ENCODE peak calls at places on chromosome 2, in five cellular contexts. One of them, this sample, is unnamed.
A peak's percentile ranks its signal among the peaks of the same experiment; 100 is the strongest.

GRCh38 chr2:79887747-79888374 is 375.0 kb downstream of the CTNNA2 start:
- DNase-seq in tibial nerve: no peak
- DNase-seq in A549: peak; percentile 71
- DNase-seq in stomach: no peak
- DNase-seq in sigmoid colon: no peak
- DNase-seq in this sample: no peak

GRCh38 chr2:25977768-25978167 is 4.5 kb downstream of the KIF3C start:
- DNase-seq in tibial nerve: no peak
- DNase-seq in A549: peak; percentile 88
- DNase-seq in stomach: no peak
- DNase-seq in sigmoid colon: no peak
- DNase-seq in this sample: no peak

GRCh38 chr2:74917702-74918619 is 40.5 kb upstream of the POLE4 start:
- DNase-seq in tibial nerve: no peak
- DNase-seq in A549: peak; percentile 42
- DNase-seq in stomach: no peak
- DNase-seq in sigmoid colon: no peak
- DNase-seq in this sample: no peak

GRCh38 chr2:85705680-85706039 is 11.5 kb downstream of the GNLY start:
- DNase-seq in tibial nerve: no peak
- DNase-seq in A549: peak; percentile 74
- DNase-seq in stomach: peak; percentile 50
- DNase-seq in sigmoid colon: peak; percentile 85
- DNase-seq in this sample: peak; percentile 87

GRCh38 chr2:204234879-204235278 is 298.3 kb downstream of the ICOS start:
- DNase-seq in tibial nerve: no peak
- DNase-seq in A549: peak; percentile 28
- DNase-seq in stomach: no peak
- DNase-seq in sigmoid colon: no peak
- DNase-seq in this sample: no peak

GRCh38 chr2:54559593-54560145 is 103.5 kb downstream of the SPTBN1 start:
- DNase-seq in tibial nerve: no peak
- DNase-seq in A549: peak; percentile 65
- DNase-seq in stomach: no peak
- DNase-seq in sigmoid colon: peak; percentile 82
- DNase-seq in this sample: peak; percentile 54

GRCh38 chr2:180446492-180446891 is 439.4 kb upstream of the CWC22 start:
- DNase-seq in tibial nerve: no peak
- DNase-seq in A549: no peak
- DNase-seq in stomach: no peak
- DNase-seq in sigmoid colon: no peak
- DNase-seq in this sample: no peak

GRCh38 chr2:29196792-29197788 is 81.9 kb downstream of the CLIP4 start:
- DNase-seq in tibial nerve: peak; percentile 53
- DNase-seq in A549: peak; percentile 79
- DNase-seq in stomach: peak; percentile 76
- DNase-seq in sigmoid colon: no peak
- DNase-seq in this sample: no peak

GRCh38 chr2:130231656-130232055 is 33.4 kb upstream of the TUBA3E start:
- DNase-seq in tibial nerve: no peak
- DNase-seq in A549: no peak
- DNase-seq in stomach: no peak
- DNase-seq in sigmoid colon: no peak
- DNase-seq in this sample: no peak

GRCh38 chr2:68536000-68536399 is 68.6 kb downstream of the APLF start:
- DNase-seq in tibial nerve: no peak
- DNase-seq in A549: no peak
- DNase-seq in stomach: no peak
- DNase-seq in sigmoid colon: no peak
- DNase-seq in this sample: no peak

GRCh38 chr2:186822323-186822722 is 26.6 kb downstream of the ZSWIM2 start:
- DNase-seq in tibial nerve: no peak
- DNase-seq in A549: no peak
- DNase-seq in stomach: no peak
- DNase-seq in sigmoid colon: no peak
- DNase-seq in this sample: no peak

DNA sequence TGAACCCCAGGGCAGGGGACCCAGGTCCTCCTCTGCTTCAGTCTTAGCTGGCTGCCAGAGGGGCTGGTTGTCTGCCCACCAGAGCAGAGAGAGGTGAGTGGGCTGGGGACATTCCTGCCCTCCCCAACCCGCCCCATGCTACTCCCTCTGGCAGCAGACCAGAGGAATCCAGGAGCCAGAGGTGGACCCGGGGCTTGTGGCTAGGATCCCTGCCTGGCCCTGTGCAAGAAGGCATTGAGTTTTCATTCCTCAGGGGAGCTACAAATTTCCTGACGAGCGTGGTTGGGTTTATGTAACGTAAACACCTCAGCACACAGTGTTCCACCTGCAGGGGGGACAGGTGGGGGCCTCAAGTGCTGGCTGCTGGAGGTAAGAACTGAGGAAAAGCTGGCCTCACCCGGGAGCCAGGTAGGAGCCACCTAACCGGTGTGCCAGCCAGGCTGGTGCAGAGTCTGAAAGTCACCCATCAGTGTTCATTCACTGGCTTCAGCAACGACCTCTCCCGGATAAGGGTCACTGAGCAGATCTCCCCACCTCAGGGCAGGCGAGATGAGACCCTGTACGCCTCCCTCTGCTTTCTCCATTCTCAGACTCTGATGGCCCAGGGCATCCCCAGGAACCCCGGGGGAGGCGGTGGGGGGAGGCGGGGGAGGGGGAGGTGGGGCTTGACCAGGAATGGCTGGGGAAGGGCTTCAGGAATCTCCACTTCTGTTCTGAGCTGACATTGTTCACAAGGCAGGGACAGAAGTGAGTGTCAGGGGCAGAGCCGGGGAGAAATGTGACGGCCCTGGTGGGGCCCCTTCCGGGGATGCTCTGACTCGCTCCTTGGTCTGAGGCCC is 246.9 kb downstream of the DYSF start:
- DNase-seq in tibial nerve: peak; percentile 4
- DNase-seq in A549: no peak
- DNase-seq in stomach: no peak
- DNase-seq in sigmoid colon: peak; percentile 59
- DNase-seq in this sample: peak; percentile 19
- TF ChIP-seq EP300 in tibial nerve: no peak
- TF ChIP-seq EP300 in A549: no peak
- TF ChIP-seq EP300 in stomach: no peak
- TF ChIP-seq EP300 in sigmoid colon: no peak
- TF ChIP-seq EP300 in this sample: no peak

GRCh38 chr2:9167718-9168657 is 38.6 kb upstream of the ASAP2 start:
- DNase-seq in tibial nerve: no peak
- DNase-seq in A549: no peak
- DNase-seq in stomach: peak; percentile 26
- DNase-seq in sigmoid colon: no peak
- DNase-seq in this sample: no peak
- TF ChIP-seq EP300 in tibial nerve: no peak
- TF ChIP-seq EP300 in A549: no peak
- TF ChIP-seq EP300 in stomach: no peak
- TF ChIP-seq EP300 in sigmoid colon: no peak
- TF ChIP-seq EP300 in this sample: no peak

GRCh38 chr2:12555012-12555645 is 161.6 kb upstream of the TRIB2 start:
- DNase-seq in tibial nerve: no peak
- DNase-seq in A549: no peak
- DNase-seq in stomach: no peak
- DNase-seq in sigmoid colon: no peak
- DNase-seq in this sample: no peak
- TF ChIP-seq EP300 in tibial nerve: no peak
- TF ChIP-seq EP300 in A549: no peak
- TF ChIP-seq EP300 in stomach: no peak
- TF ChIP-seq EP300 in sigmoid colon: no peak
- TF ChIP-seq EP300 in this sample: no peak

GRCh38 chr2:199914372-199914958 is 3.4 kb downstream of the C2orf69 start:
- DNase-seq in tibial nerve: no peak
- DNase-seq in A549: no peak
- DNase-seq in stomach: no peak
- DNase-seq in sigmoid colon: no peak
- DNase-seq in this sample: no peak
- TF ChIP-seq EP300 in tibial nerve: no peak
- TF ChIP-seq EP300 in A549: no peak
- TF ChIP-seq EP300 in stomach: no peak
- TF ChIP-seq EP300 in sigmoid colon: no peak
- TF ChIP-seq EP300 in this sample: no peak

GRCh38 chr2:211174631-211175030 is 618.2 kb downstream of the CPS1 start:
- DNase-seq in tibial nerve: no peak
- DNase-seq in A549: no peak
- DNase-seq in stomach: no peak
- DNase-seq in sigmoid colon: no peak
- DNase-seq in this sample: no peak
- TF ChIP-seq EP300 in tibial nerve: no peak
- TF ChIP-seq EP300 in A549: no peak
- TF ChIP-seq EP300 in stomach: no peak
- TF ChIP-seq EP300 in sigmoid colon: no peak
- TF ChIP-seq EP300 in this sample: no peak

DNA sequence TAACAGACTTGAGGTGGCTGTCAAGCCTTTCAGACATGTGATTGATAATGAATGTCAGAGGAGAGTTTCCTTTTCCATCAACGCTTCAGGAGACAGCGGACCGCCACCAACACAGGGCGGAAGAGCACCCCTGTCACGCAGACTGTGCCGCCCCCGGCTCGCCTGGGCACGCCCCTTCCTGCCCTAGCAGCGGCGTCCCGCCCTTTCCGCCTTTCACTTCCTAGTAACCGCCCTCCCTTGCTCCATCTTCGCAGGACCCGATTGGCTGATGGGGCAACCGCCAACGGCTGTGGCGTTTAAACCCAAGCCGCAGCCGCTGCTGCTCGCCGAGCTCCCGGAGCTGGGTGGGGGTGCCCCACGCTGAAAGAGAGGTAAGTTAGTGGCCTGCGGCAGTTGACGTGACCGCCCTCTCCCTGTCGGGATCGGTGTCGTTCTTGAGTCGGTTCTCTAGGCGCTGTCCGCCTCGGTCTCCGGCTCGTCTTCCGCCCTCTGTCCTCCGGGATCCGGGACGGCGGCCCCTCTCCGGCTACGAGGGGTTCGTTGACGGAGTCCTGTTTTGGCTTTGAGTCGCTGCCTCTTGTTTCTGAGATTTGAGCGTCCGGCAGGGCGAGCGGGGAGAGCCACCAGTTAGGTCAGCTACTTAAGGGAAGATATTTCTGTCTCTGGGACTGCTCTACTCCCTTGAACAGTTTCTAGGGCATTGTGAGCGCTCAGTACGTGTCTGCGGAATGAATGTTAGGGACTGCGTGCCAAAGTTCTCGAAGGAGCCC is at the start of gene SGO2:
- DNase-seq in tibial nerve: peak; percentile 85
- DNase-seq in A549: peak; percentile 93
- DNase-seq in stomach: peak; percentile 94
- DNase-seq in sigmoid colon: peak; percentile 97
- DNase-seq in this sample: peak; percentile 97
- TF ChIP-seq EP300 in tibial nerve: peak; percentile 89
- TF ChIP-seq EP300 in A549: no peak
- TF ChIP-seq EP300 in stomach: no peak
- TF ChIP-seq EP300 in sigmoid colon: no peak
- TF ChIP-seq EP300 in this sample: no peak

This sample was measured in upper lobe of left lung.